ENCODE peak calls at places on chromosomes 7 and 10, in six cellular contexts. C is fibroblast of lung; E is tibial nerve; R is CD8-positive, alpha-beta memory T cell; V is astrocyte; Y is neural progenitor cell. J is an unnamed sample. For H3K4me1, the result is how much of the 10 kb centered on the place peaks cover.

GRCh38 chr10:76309744-76310441 is 878.5 kb downstream of the LRMDA start:
- DNase-seq in C (peak), E (no peak), V (peak), Y (no peak), R (no peak), J (no peak)

GRCh38 chr7:151252961-151253691 is 4.6 kb upstream of the SMARCD3 start:
- DNase-seq in V (no peak), Y (peak), C (no peak), E (no peak), R (no peak), J (peak)

GRCh38 chr10:21985541-21985940 is 18.0 kb downstream of the DNAJC1 start:
- DNase-seq in Y (no peak), C (peak), V (peak), E (no peak), R (no peak), J (peak)

GRCh38 chr10:26909753-26910152 is 49.0 kb upstream of the ABI1 start:
- DNase-seq in E (no peak), Y (no peak), V (no peak), C (no peak), R (no peak), J (no peak)

GRCh38 chr10:28411648-28412047 is 108.8 kb upstream of the MPP7 start:
- DNase-seq in Y (no peak), E (no peak), V (no peak), R (no peak), C (no peak), J (no peak)

GRCh38 chr10:90930070-90930837 is 9.4 kb upstream of the ANKRD1 start:
- DNase-seq in E (no peak), V (peak), R (no peak), Y (peak), C (peak), J (peak)

GRCh38 chr10:21534611-21535493 is 820 bp downstream of the MLLT10 start:
- DNase-seq in R (peak), C (peak), E (peak), V (no peak), Y (peak), J (peak)

GRCh38 chr7:100539436-100540006 is 518 bp downstream of the AGFG2 start:
- DNase-seq in V (no peak), Y (peak), E (no peak), C (no peak), R (no peak), J (no peak)

GRCh38 chr10:17123062-17123661 is 6.4 kb downstream of the CUBN start:
- DNase-seq in Y (no peak), E (no peak), R (no peak), C (peak), V (peak), J (peak)

GRCh38 chr7:154892459-154892858 is 110.5 kb downstream of the PAXIP1 start:
- DNase-seq in E (no peak), R (no peak), C (no peak), V (no peak), Y (peak), J (no peak)

GRCh38 chr7:134771889-134772288 is 7.5 kb upstream of the CALD1 start:
- DNase-seq in V (no peak), E (no peak), C (no peak), Y (no peak), R (no peak), J (no peak)

GRCh38 chr7:157017149-157017548 is 6.7 kb upstream of the MNX1 start:
- DNase-seq in Y (peak), V (no peak), C (no peak), E (no peak), R (no peak), J (no peak)

GRCh38 chr7:93569189-93569588 is 5.3 kb downstream of the CALCR start:
- DNase-seq in Y (no peak), V (no peak), R (no peak), E (no peak), C (no peak), J (no peak)

GRCh38 chr7:125218076-125218475 is 288.5 kb upstream of the POT1 start:
- DNase-seq in Y (no peak), R (no peak), C (no peak), E (no peak), V (no peak), J (no peak)

GRCh38 chr10:11933837-11934236 is 108.8 kb downstream of the UPF2 start:
- DNase-seq in C (no peak), Y (no peak), R (no peak), E (no peak), V (no peak), J (no peak)
- H3K4me3 ChIP-seq in C (no peak), Y (no peak), R (no peak), E (no peak), V (no peak), J (no peak)

GRCh38 chr10:44860811-44861751 is 50.1 kb upstream of the TMEM72 start:
- DNase-seq in V (peak), Y (no peak), R (no peak), E (peak), C (peak), J (peak)

GRCh38 chr10:44863344-44864041 is 47.6 kb upstream of the TMEM72 start:
- DNase-seq in E (no peak), R (no peak), C (peak), V (peak), Y (peak), J (no peak)

GRCh38 chr10:44864042-44864436 is 47.1 kb upstream of the TMEM72 start:
- DNase-seq in R (no peak), C (peak), V (no peak), E (no peak), Y (peak), J (no peak)

GRCh38 chr10:44862006-44862751 is 49.0 kb upstream of the TMEM72 start:
- DNase-seq in Y (no peak), R (no peak), C (peak), V (no peak), E (no peak), J (no peak)

DNA sequence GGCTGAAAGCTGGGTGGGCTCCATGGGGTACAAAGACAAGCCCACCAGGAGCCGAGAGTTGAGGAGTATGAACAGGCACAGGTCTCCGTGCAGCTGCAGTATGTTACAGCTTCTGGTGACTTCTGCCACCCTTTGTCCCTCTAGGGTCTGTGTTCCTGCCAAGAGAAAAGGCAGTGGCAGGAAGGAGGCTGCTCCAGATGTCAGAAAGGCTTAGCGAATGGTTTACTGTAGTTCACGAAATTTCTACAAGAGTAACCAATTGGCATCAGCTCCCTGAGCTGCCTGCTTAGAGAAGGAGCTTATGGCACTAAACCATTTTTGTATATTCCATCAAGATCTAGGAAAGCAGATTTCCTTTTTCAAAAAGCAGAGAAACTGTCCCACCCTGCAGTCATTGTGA is 48.2 kb upstream of the TMEM72 start:
- DNase-seq in E (no peak), Y (no peak), C (no peak), V (no peak), R (no peak), J (no peak)
- H3K4me1 ChIP-seq in E (under half), Y (under half), C (under half), V (under half), R (under half), J (under half)

DNA sequence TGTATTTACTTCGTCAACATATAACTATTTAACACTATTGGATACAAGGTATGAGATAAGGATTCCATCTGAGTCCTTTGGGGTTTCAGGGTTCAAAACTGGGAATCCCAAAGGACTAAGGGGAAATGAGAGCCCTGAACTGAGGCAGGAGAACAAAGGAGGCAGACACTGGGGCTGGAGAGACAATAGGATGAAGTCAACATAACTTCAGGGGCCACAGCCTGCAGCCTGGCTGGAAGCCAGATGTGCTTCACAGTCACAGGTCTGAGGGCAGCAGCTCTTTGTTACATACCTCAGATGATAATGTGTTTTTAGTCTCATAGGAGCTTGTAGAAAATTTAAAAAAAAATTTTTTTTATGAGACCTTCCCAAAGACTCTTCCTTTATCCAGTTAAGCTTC is 73.3 kb downstream of the NRF1 start:
- DNase-seq in R (no peak), Y (peak), C (peak), V (no peak), E (no peak), J (no peak)
- H3K4me3 ChIP-seq in R (no peak), Y (no peak), C (no peak), V (no peak), E (no peak), J (no peak)

GRCh38 chr7:24959735-24960485 is 20.1 kb downstream of the OSBPL3 start:
- DNase-seq in E (no peak), V (peak), R (no peak), Y (no peak), C (peak), J (no peak)
- H3K4me1 ChIP-seq in E (under half), V (under half), R (under half), Y (under half), C (under half), J (under half)

GRCh38 chr10:103555321-103555649 is 61.8 kb downstream of the NEURL1 start:
- DNase-seq in R (no peak), Y (no peak), E (no peak), C (no peak), V (no peak), J (no peak)
- H3K4me3 ChIP-seq in R (peak), Y (peak), E (peak), C (no peak), V (no peak), J (no peak)

DNA sequence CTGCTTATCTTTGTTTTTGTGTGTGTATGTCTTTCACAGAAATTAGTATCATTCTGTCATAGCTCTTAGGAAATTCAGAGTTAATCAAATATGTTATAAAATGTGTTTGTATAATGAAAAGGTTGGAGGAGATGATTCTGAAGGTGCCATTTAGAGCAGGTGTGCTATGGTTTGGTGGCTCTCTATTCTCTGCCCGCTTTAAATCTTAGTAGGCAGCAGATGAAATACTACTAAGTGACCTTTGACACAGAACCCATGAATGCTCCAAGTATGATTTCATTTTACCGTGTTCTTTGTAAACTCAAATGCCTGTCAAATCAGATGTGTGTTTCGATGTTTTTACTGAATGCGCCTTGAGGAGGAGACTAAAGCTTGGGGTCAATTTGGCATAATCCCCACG is 24.5 kb downstream of the ZEB1 start:
- DNase-seq in Y (no peak), C (no peak), R (no peak), E (no peak), V (no peak), J (no peak)
- H3K4me1 ChIP-seq in Y (under half), C (under half), R (half or more), E (under half), V (under half), J (under half)

DNA sequence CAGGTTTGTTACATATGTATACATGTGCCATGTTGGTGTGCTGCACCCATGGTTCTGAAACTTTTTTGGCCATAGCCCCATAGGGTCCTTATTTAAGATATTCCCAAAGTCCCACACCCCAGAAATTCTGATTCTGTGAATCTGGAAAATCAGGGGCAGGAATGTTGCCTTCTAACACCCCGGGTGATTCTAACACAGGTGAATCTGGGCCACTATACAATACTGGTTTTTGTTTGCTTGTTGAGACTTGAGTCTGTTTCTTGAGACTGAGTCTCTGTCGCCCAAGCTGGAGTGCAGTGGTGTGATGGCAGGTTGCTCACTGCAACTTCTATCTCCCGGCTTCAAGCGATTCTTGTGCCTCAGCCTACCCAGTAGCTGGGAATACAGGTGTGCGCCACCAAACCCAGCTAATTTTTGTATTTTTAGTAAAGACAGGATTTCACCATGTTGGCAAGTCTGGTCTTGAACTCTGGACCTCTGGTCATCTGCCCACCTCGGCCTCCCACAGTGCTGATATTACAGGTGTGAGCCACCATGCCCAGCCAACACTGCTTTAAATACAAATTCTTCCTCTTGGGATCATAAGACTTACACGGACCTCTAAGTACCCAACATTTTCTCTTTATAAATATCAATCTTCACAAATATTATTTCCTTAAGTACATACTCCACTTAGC is 16.9 kb upstream of the PHYH start:
- DNase-seq in E (no peak), V (no peak), R (no peak), C (no peak), Y (no peak), J (no peak)
- H3K4me3 ChIP-seq in E (no peak), V (no peak), R (no peak), C (no peak), Y (no peak), J (no peak)

DNA sequence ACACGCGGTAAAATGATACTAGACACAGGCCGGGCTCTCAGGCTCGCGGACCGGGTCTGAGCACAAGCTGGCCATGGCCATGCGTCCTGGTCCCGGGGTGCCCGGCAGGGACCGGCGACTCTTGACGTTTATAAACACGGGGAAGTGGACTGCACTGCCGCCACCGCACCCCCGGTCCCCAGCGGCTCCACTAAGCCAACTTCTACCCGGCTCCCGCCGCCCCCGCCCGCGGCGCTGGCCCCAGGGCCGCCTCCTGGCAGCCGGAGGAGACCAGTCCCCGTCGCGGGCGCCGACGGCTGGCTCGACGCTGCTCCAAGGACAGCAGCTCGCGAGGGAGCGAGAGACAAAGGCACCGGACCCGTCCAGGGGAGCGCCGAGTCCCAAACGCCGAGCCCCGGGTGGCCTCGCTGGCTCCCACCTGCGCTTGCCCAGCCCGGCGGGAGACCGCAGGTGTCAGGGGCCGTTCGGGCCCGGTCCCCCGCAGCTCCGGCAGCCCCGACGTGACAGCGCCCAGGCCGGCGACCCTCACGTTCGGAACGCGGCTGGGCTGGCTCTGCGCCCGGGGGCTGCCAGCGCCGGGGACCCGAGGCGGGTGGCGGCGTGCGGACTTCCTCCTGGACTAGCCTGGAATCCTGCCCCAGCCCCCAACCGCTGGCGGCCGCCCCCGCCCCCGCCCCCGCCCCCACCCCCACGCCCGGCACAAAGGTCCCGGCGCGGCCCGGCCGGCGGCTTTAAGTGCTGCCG is 517 bp downstream of the ITGB1 start:
- DNase-seq in E (no peak), R (peak), C (no peak), Y (peak), V (no peak), J (peak)
- H3K4me1 ChIP-seq in E (under half), R (under half), C (under half), Y (under half), V (half or more), J (half or more)

GRCh38 chr10:69629519-69629896 is 539 bp upstream of the FAM241B start:
- DNase-seq in C (no peak), R (no peak), E (no peak), Y (no peak), V (no peak), J (no peak)

GRCh38 chr10:69632516-69633199 is 2.6 kb downstream of the FAM241B start:
- DNase-seq in Y (no peak), C (peak), V (no peak), R (no peak), E (no peak), J (no peak)

GRCh38 chr10:69629897-69630650 is at the start of gene FAM241B:
- DNase-seq in R (peak), V (peak), Y (peak), E (peak), C (peak), J (peak)

GRCh38 chr10:69631566-69631965 is 1.5 kb downstream of the FAM241B start:
- DNase-seq in R (no peak), V (no peak), E (no peak), C (no peak), Y (no peak), J (no peak)

GRCh38 chr10:69630651-69631400 is 779 bp downstream of the FAM241B start:
- DNase-seq in V (no peak), Y (no peak), E (no peak), R (no peak), C (no peak), J (no peak)
- H3K4me3 ChIP-seq in V (peak), Y (peak), E (peak), R (peak), C (no peak), J (peak)